ENCODE peak calls at places on chromosomes 1 and 21, in eight cellular contexts. W is left lung, G is GM23248, J is endothelial cell of umbilical vein, A is stomach, I is dorsolateral prefrontal cortex, D is heart left ventricle, H is substantia nigra. E is an unnamed sample.

GRCh38 chr1:82818596-82818995 is 1017.9 kb downstream of the ADGRL2 start:
- DNase-seq in W (no peak), A (no peak), G (no peak), I (no peak), J (no peak), H (no peak), D (no peak), E (no peak)

GRCh38 chr1:209587778-209588177 is 4.3 kb downstream of the CAMK1G start:
- DNase-seq in W (no peak), A (no peak), D (no peak), H (no peak), G (peak), J (peak), I (no peak), E (no peak)

GRCh38 chr1:95003433-95003738 is 69.4 kb downstream of the ALG14 start:
- DNase-seq in G (peak), A (no peak), D (no peak), W (no peak), J (peak), I (no peak), H (no peak), E (no peak)

GRCh38 chr1:222739465-222739864 is 2.5 kb downstream of the FAM177B start:
- DNase-seq in W (no peak), G (no peak), D (no peak), J (no peak), H (no peak), A (no peak), I (no peak), E (no peak)

GRCh38 chr1:216346521-216346920 is 76.7 kb downstream of the USH2A start:
- DNase-seq in D (no peak), W (no peak), G (peak), J (no peak), A (no peak), H (no peak), I (no peak), E (no peak)

GRCh38 chr1:234327577-234328164 is 45.6 kb upstream of the COA6 start:
- DNase-seq in I (no peak), H (no peak), J (no peak), W (no peak), G (no peak), A (no peak), D (no peak), E (no peak)

GRCh38 chr1:93732514-93732913 is 50.9 kb upstream of the BCAR3 start:
- DNase-seq in I (no peak), A (no peak), H (no peak), D (no peak), G (no peak), J (no peak), W (no peak), E (no peak)

GRCh38 chr1:112954945-112955677 is 885 bp downstream of the SLC16A1 start:
- DNase-seq in W (peak), I (peak), H (peak), D (peak), A (peak), J (peak), G (peak), E (no peak)

GRCh38 chr1:52751589-52752306 is 25.5 kb downstream of the ZYG11B start:
- DNase-seq in I (no peak), A (peak), D (peak), W (no peak), G (peak), J (peak), H (no peak), E (no peak)

GRCh38 chr21:37263827-37264226 is 3.3 kb downstream of the VPS26C start:
- DNase-seq in D (no peak), W (no peak), A (no peak), G (peak), H (no peak), I (no peak), J (no peak), E (no peak)

GRCh38 chr1:231951399-231951798 is 324.8 kb downstream of the DISC1 start:
- DNase-seq in D (no peak), A (no peak), H (no peak), J (peak), W (no peak), I (no peak), G (peak), E (no peak)

GRCh38 chr1:161013591-161014513 is 7.1 kb downstream of the F11R start:
- DNase-seq in J (peak), A (peak), D (peak), I (no peak), W (peak), H (peak), G (peak), E (peak)

GRCh38 chr1:227889047-227889862 is 58.5 kb downstream of the WNT9A start:
- DNase-seq in I (no peak), J (no peak), D (peak), H (no peak), A (peak), W (peak), G (no peak), E (no peak)

GRCh38 chr21:14523234-14523633 is 22.9 kb downstream of the SAMSN1 start:
- DNase-seq in D (no peak), W (peak), A (no peak), J (no peak), H (no peak), I (no peak), G (no peak), E (peak)

GRCh38 chr1:91537281-91538069 is 36.8 kb downstream of the CDC7 start:
- DNase-seq in I (no peak), W (no peak), G (peak), D (no peak), A (no peak), H (no peak), J (no peak), E (no peak)

GRCh38 chr1:78126506-78126905 is 80.7 kb downstream of the GIPC2 start:
- DNase-seq in J (no peak), H (no peak), W (no peak), A (no peak), I (no peak), G (peak), D (no peak), E (no peak)

GRCh38 chr1:24903955-24904730 is 25.9 kb downstream of the RUNX3 start:
- DNase-seq in G (no peak), J (no peak), W (no peak), A (peak), D (no peak), I (peak), H (no peak), E (no peak)

GRCh38 chr21:17799414-17800164 is 19.6 kb downstream of the C21orf91 start:
- DNase-seq in G (no peak), H (no peak), A (no peak), D (no peak), J (no peak), I (no peak), W (no peak), E (no peak)
- H3K27ac ChIP-seq in G (no peak), H (no peak), A (no peak), D (no peak), J (no peak), I (no peak), W (no peak), E (no peak)

GRCh38 chr1:40878906-40879305 is 16.7 kb upstream of the CITED4 start:
- DNase-seq in G (no peak), J (no peak), H (no peak), I (no peak), A (no peak), W (no peak), D (no peak), E (no peak)
- H3K27ac ChIP-seq in G (no peak), J (peak), H (no peak), I (no peak), A (no peak), W (no peak), D (no peak), E (peak)

GRCh38 chr1:10253149-10253548 is 42.8 kb downstream of the KIF1B start:
- DNase-seq in D (no peak), A (no peak), H (no peak), J (no peak), I (no peak), G (no peak), W (no peak), E (no peak)
- H3K27ac ChIP-seq in D (peak), A (peak), H (no peak), J (no peak), I (peak), G (peak), W (peak), E (no peak)

GRCh38 chr1:244391761-244392160 is 59.9 kb downstream of the ADSS2 start:
- DNase-seq in D (no peak), G (peak), W (no peak), H (no peak), A (no peak), I (no peak), J (no peak), E (no peak)
- H3K27ac ChIP-seq in D (no peak), G (no peak), W (no peak), H (no peak), A (peak), I (no peak), J (no peak), E (peak)

GRCh38 chr1:225447001-225447615 is 19.3 kb upstream of the LBR start:
- DNase-seq in J (no peak), I (no peak), H (no peak), G (no peak), A (no peak), W (no peak), D (no peak), E (no peak)
- H3K27ac ChIP-seq in J (no peak), I (peak), H (peak), G (no peak), A (peak), W (no peak), D (peak), E (peak)

GRCh38 chr21:40404319-40404906 is 442.5 kb downstream of the DSCAM start:
- DNase-seq in J (no peak), H (no peak), A (no peak), G (no peak), W (no peak), D (peak), I (no peak), E (peak)
- H3K27ac ChIP-seq in J (no peak), H (no peak), A (no peak), G (no peak), W (peak), D (no peak), I (peak), E (peak)

GRCh38 chr1:119081267-119081666 is 59.2 kb downstream of the WARS2 start:
- DNase-seq in I (no peak), G (peak), D (no peak), H (no peak), J (no peak), A (no peak), W (no peak), E (no peak)
- H3K27ac ChIP-seq in I (no peak), G (peak), D (no peak), H (no peak), J (no peak), A (no peak), W (no peak), E (no peak)

E was measured in epithelial cell of prostate.